ENCODE peak calls at places on chromosomes 13 and 19, in nine cellular contexts. One of them, this sample, is unnamed.

GRCh38 chr13:95199896-95200295 is 101.4 kb downstream of the ABCC4 start:
- DNase-seq in activated T-cell treated with anti-CD3 and anti-CD28 coated beads for 24 hours: no peak
- DNase-seq in T-cell: no peak
- DNase-seq in KBM-7: no peak
- DNase-seq in stimulated activated naive B cell treated with anti-CD40 and anti-IgM and Interleukin-4, amounts not matched to agents 10 μg/mL and 1 μg/mL and 100 μg/mL, for 72 hours: no peak
- DNase-seq in CD8-positive, alpha-beta T cell: no peak
- DNase-seq in stimulated activated CD4-positive, alpha-beta T cell treated with anti-CD3 and anti-CD28 coated beads, Interleukin-2, amount 100 ng/mL, for 48 hours: no peak
- DNase-seq in NAMALWA: no peak
- DNase-seq in body of pancreas: no peak
- DNase-seq in this sample: no peak

GRCh38 chr19:33758541-33759013 is 38.1 kb upstream of the KCTD15 start:
- DNase-seq in activated T-cell treated with anti-CD3 and anti-CD28 coated beads for 24 hours: no peak
- DNase-seq in T-cell: no peak
- DNase-seq in KBM-7: no peak
- DNase-seq in stimulated activated naive B cell treated with anti-CD40 and anti-IgM and Interleukin-4, amounts not matched to agents 10 μg/mL and 1 μg/mL and 100 μg/mL, for 72 hours: no peak
- DNase-seq in CD8-positive, alpha-beta T cell: no peak
- DNase-seq in stimulated activated CD4-positive, alpha-beta T cell treated with anti-CD3 and anti-CD28 coated beads, Interleukin-2, amount 100 ng/mL, for 48 hours: no peak
- DNase-seq in NAMALWA: no peak
- DNase-seq in body of pancreas: no peak
- DNase-seq in this sample: no peak

GRCh38 chr19:35318679-35319448 is 10.1 kb upstream of the CD22 start:
- DNase-seq in activated T-cell treated with anti-CD3 and anti-CD28 coated beads for 24 hours: no peak
- DNase-seq in T-cell: no peak
- DNase-seq in KBM-7: no peak
- DNase-seq in stimulated activated naive B cell treated with anti-CD40 and anti-IgM and Interleukin-4, amounts not matched to agents 10 μg/mL and 1 μg/mL and 100 μg/mL, for 72 hours: no peak
- DNase-seq in CD8-positive, alpha-beta T cell: no peak
- DNase-seq in stimulated activated CD4-positive, alpha-beta T cell treated with anti-CD3 and anti-CD28 coated beads, Interleukin-2, amount 100 ng/mL, for 48 hours: no peak
- DNase-seq in NAMALWA: no peak
- DNase-seq in body of pancreas: no peak
- DNase-seq in this sample: no peak

GRCh38 chr13:38763446-38764381 is 76.8 kb downstream of the FREM2 start:
- DNase-seq in activated T-cell treated with anti-CD3 and anti-CD28 coated beads for 24 hours: no peak
- DNase-seq in T-cell: no peak
- DNase-seq in KBM-7: peak; percentile 36
- DNase-seq in stimulated activated naive B cell treated with anti-CD40 and anti-IgM and Interleukin-4, amounts not matched to agents 10 μg/mL and 1 μg/mL and 100 μg/mL, for 72 hours: no peak
- DNase-seq in CD8-positive, alpha-beta T cell: no peak
- DNase-seq in stimulated activated CD4-positive, alpha-beta T cell treated with anti-CD3 and anti-CD28 coated beads, Interleukin-2, amount 100 ng/mL, for 48 hours: no peak
- DNase-seq in NAMALWA: peak; percentile 47
- DNase-seq in body of pancreas: peak; percentile 37
- DNase-seq in this sample: no peak

GRCh38 chr13:25232937-25233515 is 54.3 kb downstream of the MTMR6 start:
- DNase-seq in activated T-cell treated with anti-CD3 and anti-CD28 coated beads for 24 hours: no peak
- DNase-seq in T-cell: no peak
- DNase-seq in KBM-7: peak; percentile 63
- DNase-seq in stimulated activated naive B cell treated with anti-CD40 and anti-IgM and Interleukin-4, amounts not matched to agents 10 μg/mL and 1 μg/mL and 100 μg/mL, for 72 hours: no peak
- DNase-seq in CD8-positive, alpha-beta T cell: no peak
- DNase-seq in stimulated activated CD4-positive, alpha-beta T cell treated with anti-CD3 and anti-CD28 coated beads, Interleukin-2, amount 100 ng/mL, for 48 hours: no peak
- DNase-seq in NAMALWA: peak; percentile 64
- DNase-seq in body of pancreas: no peak
- DNase-seq in this sample: no peak

GRCh38 chr13:85278851-85279250 is 520.4 kb downstream of the SLITRK6 start:
- DNase-seq in activated T-cell treated with anti-CD3 and anti-CD28 coated beads for 24 hours: no peak
- DNase-seq in T-cell: no peak
- DNase-seq in KBM-7: no peak
- DNase-seq in stimulated activated naive B cell treated with anti-CD40 and anti-IgM and Interleukin-4, amounts not matched to agents 10 μg/mL and 1 μg/mL and 100 μg/mL, for 72 hours: no peak
- DNase-seq in CD8-positive, alpha-beta T cell: no peak
- DNase-seq in stimulated activated CD4-positive, alpha-beta T cell treated with anti-CD3 and anti-CD28 coated beads, Interleukin-2, amount 100 ng/mL, for 48 hours: no peak
- DNase-seq in NAMALWA: peak; percentile 11
- DNase-seq in body of pancreas: no peak
- DNase-seq in this sample: no peak

GRCh38 chr13:50527612-50528509 is 315.6 kb downstream of the DLEU7 start:
- DNase-seq in activated T-cell treated with anti-CD3 and anti-CD28 coated beads for 24 hours: no peak
- DNase-seq in T-cell: no peak
- DNase-seq in KBM-7: peak; percentile 58
- DNase-seq in stimulated activated naive B cell treated with anti-CD40 and anti-IgM and Interleukin-4, amounts not matched to agents 10 μg/mL and 1 μg/mL and 100 μg/mL, for 72 hours: peak; percentile 13
- DNase-seq in CD8-positive, alpha-beta T cell: no peak
- DNase-seq in stimulated activated CD4-positive, alpha-beta T cell treated with anti-CD3 and anti-CD28 coated beads, Interleukin-2, amount 100 ng/mL, for 48 hours: no peak
- DNase-seq in NAMALWA: no peak
- DNase-seq in body of pancreas: no peak
- DNase-seq in this sample: no peak

GRCh38 chr13:43848250-43848649 is 31.3 kb downstream of the CCDC122 start:
- DNase-seq in activated T-cell treated with anti-CD3 and anti-CD28 coated beads for 24 hours: no peak
- DNase-seq in T-cell: no peak
- DNase-seq in KBM-7: peak; percentile 82
- DNase-seq in stimulated activated naive B cell treated with anti-CD40 and anti-IgM and Interleukin-4, amounts not matched to agents 10 μg/mL and 1 μg/mL and 100 μg/mL, for 72 hours: no peak
- DNase-seq in CD8-positive, alpha-beta T cell: no peak
- DNase-seq in stimulated activated CD4-positive, alpha-beta T cell treated with anti-CD3 and anti-CD28 coated beads, Interleukin-2, amount 100 ng/mL, for 48 hours: no peak
- DNase-seq in NAMALWA: no peak
- DNase-seq in body of pancreas: no peak
- DNase-seq in this sample: no peak

GRCh38 chr13:30869491-30869890 is 36.6 kb upstream of the MEDAG start:
- DNase-seq in activated T-cell treated with anti-CD3 and anti-CD28 coated beads for 24 hours: no peak
- DNase-seq in T-cell: no peak
- DNase-seq in KBM-7: no peak
- DNase-seq in stimulated activated naive B cell treated with anti-CD40 and anti-IgM and Interleukin-4, amounts not matched to agents 10 μg/mL and 1 μg/mL and 100 μg/mL, for 72 hours: no peak
- DNase-seq in CD8-positive, alpha-beta T cell: no peak
- DNase-seq in stimulated activated CD4-positive, alpha-beta T cell treated with anti-CD3 and anti-CD28 coated beads, Interleukin-2, amount 100 ng/mL, for 48 hours: no peak
- DNase-seq in NAMALWA: no peak
- DNase-seq in body of pancreas: no peak
- DNase-seq in this sample: no peak

GRCh38 chr13:23705578-23705977 is 135.4 kb downstream of the TNFRSF19 start:
- DNase-seq in activated T-cell treated with anti-CD3 and anti-CD28 coated beads for 24 hours: no peak
- DNase-seq in T-cell: no peak
- DNase-seq in KBM-7: no peak
- DNase-seq in stimulated activated naive B cell treated with anti-CD40 and anti-IgM and Interleukin-4, amounts not matched to agents 10 μg/mL and 1 μg/mL and 100 μg/mL, for 72 hours: no peak
- DNase-seq in CD8-positive, alpha-beta T cell: no peak
- DNase-seq in stimulated activated CD4-positive, alpha-beta T cell treated with anti-CD3 and anti-CD28 coated beads, Interleukin-2, amount 100 ng/mL, for 48 hours: no peak
- DNase-seq in NAMALWA: no peak
- DNase-seq in body of pancreas: no peak
- DNase-seq in this sample: no peak

GRCh38 chr13:32080328-32080744 is 48.8 kb downstream of the FRY start:
- DNase-seq in activated T-cell treated with anti-CD3 and anti-CD28 coated beads for 24 hours: no peak
- DNase-seq in T-cell: no peak
- DNase-seq in KBM-7: no peak
- DNase-seq in stimulated activated naive B cell treated with anti-CD40 and anti-IgM and Interleukin-4, amounts not matched to agents 10 μg/mL and 1 μg/mL and 100 μg/mL, for 72 hours: no peak
- DNase-seq in CD8-positive, alpha-beta T cell: no peak
- DNase-seq in stimulated activated CD4-positive, alpha-beta T cell treated with anti-CD3 and anti-CD28 coated beads, Interleukin-2, amount 100 ng/mL, for 48 hours: no peak
- DNase-seq in NAMALWA: no peak
- DNase-seq in body of pancreas: no peak
- DNase-seq in this sample: no peak

GRCh38 chr19:3366104-3366760 is at the start of gene NFIC:
- DNase-seq in activated T-cell treated with anti-CD3 and anti-CD28 coated beads for 24 hours: no peak
- DNase-seq in T-cell: no peak
- DNase-seq in KBM-7: peak; percentile 73
- DNase-seq in stimulated activated naive B cell treated with anti-CD40 and anti-IgM and Interleukin-4, amounts not matched to agents 10 μg/mL and 1 μg/mL and 100 μg/mL, for 72 hours: no peak
- DNase-seq in CD8-positive, alpha-beta T cell: peak; percentile 40
- DNase-seq in stimulated activated CD4-positive, alpha-beta T cell treated with anti-CD3 and anti-CD28 coated beads, Interleukin-2, amount 100 ng/mL, for 48 hours: peak; percentile 31
- DNase-seq in NAMALWA: no peak
- DNase-seq in body of pancreas: peak; percentile 83
- DNase-seq in this sample: peak; percentile 44

GRCh38 chr13:112899618-112900600 is 69.1 kb upstream of the MCF2L start:
- DNase-seq in activated T-cell treated with anti-CD3 and anti-CD28 coated beads for 24 hours: no peak
- DNase-seq in T-cell: no peak
- DNase-seq in KBM-7: no peak
- DNase-seq in stimulated activated naive B cell treated with anti-CD40 and anti-IgM and Interleukin-4, amounts not matched to agents 10 μg/mL and 1 μg/mL and 100 μg/mL, for 72 hours: no peak
- DNase-seq in CD8-positive, alpha-beta T cell: no peak
- DNase-seq in stimulated activated CD4-positive, alpha-beta T cell treated with anti-CD3 and anti-CD28 coated beads, Interleukin-2, amount 100 ng/mL, for 48 hours: no peak
- DNase-seq in NAMALWA: no peak
- DNase-seq in body of pancreas: no peak
- DNase-seq in this sample: no peak

GRCh38 chr19:40803857-40804782 is 5.1 kb downstream of the EGLN2 start:
- DNase-seq in activated T-cell treated with anti-CD3 and anti-CD28 coated beads for 24 hours: no peak
- DNase-seq in T-cell: peak; percentile 72
- DNase-seq in KBM-7: peak; percentile 64
- DNase-seq in stimulated activated naive B cell treated with anti-CD40 and anti-IgM and Interleukin-4, amounts not matched to agents 10 μg/mL and 1 μg/mL and 100 μg/mL, for 72 hours: peak; percentile 80
- DNase-seq in CD8-positive, alpha-beta T cell: peak; percentile 71
- DNase-seq in stimulated activated CD4-positive, alpha-beta T cell treated with anti-CD3 and anti-CD28 coated beads, Interleukin-2, amount 100 ng/mL, for 48 hours: no peak
- DNase-seq in NAMALWA: peak; percentile 51
- DNase-seq in body of pancreas: peak; percentile 70
- DNase-seq in this sample: no peak

GRCh38 chr13:41930154-41930553 is 30.8 kb downstream of the VWA8 start:
- DNase-seq in activated T-cell treated with anti-CD3 and anti-CD28 coated beads for 24 hours: no peak
- DNase-seq in T-cell: no peak
- DNase-seq in KBM-7: no peak
- DNase-seq in stimulated activated naive B cell treated with anti-CD40 and anti-IgM and Interleukin-4, amounts not matched to agents 10 μg/mL and 1 μg/mL and 100 μg/mL, for 72 hours: no peak
- DNase-seq in CD8-positive, alpha-beta T cell: no peak
- DNase-seq in stimulated activated CD4-positive, alpha-beta T cell treated with anti-CD3 and anti-CD28 coated beads, Interleukin-2, amount 100 ng/mL, for 48 hours: no peak
- DNase-seq in NAMALWA: no peak
- DNase-seq in body of pancreas: no peak
- DNase-seq in this sample: no peak

GRCh38 chr19:38734426-38735256 is 9.6 kb downstream of the CAPN12 start:
- DNase-seq in activated T-cell treated with anti-CD3 and anti-CD28 coated beads for 24 hours: no peak
- DNase-seq in T-cell: peak; percentile 26
- DNase-seq in KBM-7: peak; percentile 61
- DNase-seq in stimulated activated naive B cell treated with anti-CD40 and anti-IgM and Interleukin-4, amounts not matched to agents 10 μg/mL and 1 μg/mL and 100 μg/mL, for 72 hours: no peak
- DNase-seq in CD8-positive, alpha-beta T cell: peak; percentile 46
- DNase-seq in stimulated activated CD4-positive, alpha-beta T cell treated with anti-CD3 and anti-CD28 coated beads, Interleukin-2, amount 100 ng/mL, for 48 hours: no peak
- DNase-seq in NAMALWA: peak; percentile 48
- DNase-seq in body of pancreas: no peak
- DNase-seq in this sample: peak; percentile 40

GRCh38 chr13:50320297-50320862 is 305.1 kb downstream of the KCNRG start:
- DNase-seq in activated T-cell treated with anti-CD3 and anti-CD28 coated beads for 24 hours: no peak
- DNase-seq in T-cell: no peak
- DNase-seq in KBM-7: no peak
- DNase-seq in stimulated activated naive B cell treated with anti-CD40 and anti-IgM and Interleukin-4, amounts not matched to agents 10 μg/mL and 1 μg/mL and 100 μg/mL, for 72 hours: no peak
- DNase-seq in CD8-positive, alpha-beta T cell: no peak
- DNase-seq in stimulated activated CD4-positive, alpha-beta T cell treated with anti-CD3 and anti-CD28 coated beads, Interleukin-2, amount 100 ng/mL, for 48 hours: no peak
- DNase-seq in NAMALWA: no peak
- DNase-seq in body of pancreas: no peak
- DNase-seq in this sample: no peak

GRCh38 chr13:62482351-62482750 is 1066.7 kb upstream of the PCDH20 start:
- DNase-seq in activated T-cell treated with anti-CD3 and anti-CD28 coated beads for 24 hours: no peak
- DNase-seq in T-cell: no peak
- DNase-seq in KBM-7: no peak
- DNase-seq in stimulated activated naive B cell treated with anti-CD40 and anti-IgM and Interleukin-4, amounts not matched to agents 10 μg/mL and 1 μg/mL and 100 μg/mL, for 72 hours: no peak
- DNase-seq in CD8-positive, alpha-beta T cell: no peak
- DNase-seq in stimulated activated CD4-positive, alpha-beta T cell treated with anti-CD3 and anti-CD28 coated beads, Interleukin-2, amount 100 ng/mL, for 48 hours: no peak
- DNase-seq in NAMALWA: no peak
- DNase-seq in body of pancreas: no peak
- DNase-seq in this sample: no peak

GRCh38 chr19:44111910-44112463 is 1.2 kb upstream of the ZNF225 start:
- DNase-seq in activated T-cell treated with anti-CD3 and anti-CD28 coated beads for 24 hours: no peak
- DNase-seq in T-cell: no peak
- DNase-seq in KBM-7: no peak
- DNase-seq in stimulated activated naive B cell treated with anti-CD40 and anti-IgM and Interleukin-4, amounts not matched to agents 10 μg/mL and 1 μg/mL and 100 μg/mL, for 72 hours: peak; percentile 10
- DNase-seq in CD8-positive, alpha-beta T cell: no peak
- DNase-seq in stimulated activated CD4-positive, alpha-beta T cell treated with anti-CD3 and anti-CD28 coated beads, Interleukin-2, amount 100 ng/mL, for 48 hours: no peak
- DNase-seq in NAMALWA: peak; percentile 14
- DNase-seq in body of pancreas: no peak
- DNase-seq in this sample: no peak

GRCh38 chr13:36030670-36031331 is 100.4 kb downstream of the DCLK1 start:
- DNase-seq in activated T-cell treated with anti-CD3 and anti-CD28 coated beads for 24 hours: no peak
- DNase-seq in T-cell: no peak
- DNase-seq in KBM-7: no peak
- DNase-seq in stimulated activated naive B cell treated with anti-CD40 and anti-IgM and Interleukin-4, amounts not matched to agents 10 μg/mL and 1 μg/mL and 100 μg/mL, for 72 hours: no peak
- DNase-seq in CD8-positive, alpha-beta T cell: no peak
- DNase-seq in stimulated activated CD4-positive, alpha-beta T cell treated with anti-CD3 and anti-CD28 coated beads, Interleukin-2, amount 100 ng/mL, for 48 hours: no peak
- DNase-seq in NAMALWA: no peak
- DNase-seq in body of pancreas: no peak
- DNase-seq in this sample: no peak

GRCh38 chr13:63198076-63198475 is 1782.4 kb upstream of the PCDH20 start:
- DNase-seq in activated T-cell treated with anti-CD3 and anti-CD28 coated beads for 24 hours: no peak
- DNase-seq in T-cell: no peak
- DNase-seq in KBM-7: no peak
- DNase-seq in stimulated activated naive B cell treated with anti-CD40 and anti-IgM and Interleukin-4, amounts not matched to agents 10 μg/mL and 1 μg/mL and 100 μg/mL, for 72 hours: no peak
- DNase-seq in CD8-positive, alpha-beta T cell: no peak
- DNase-seq in stimulated activated CD4-positive, alpha-beta T cell treated with anti-CD3 and anti-CD28 coated beads, Interleukin-2, amount 100 ng/mL, for 48 hours: no peak
- DNase-seq in NAMALWA: no peak
- DNase-seq in body of pancreas: no peak
- DNase-seq in this sample: no peak

GRCh38 chr13:40547545-40548322 is 118.7 kb downstream of the FOXO1 start:
- DNase-seq in activated T-cell treated with anti-CD3 and anti-CD28 coated beads for 24 hours: no peak
- DNase-seq in T-cell: no peak
- DNase-seq in KBM-7: no peak
- DNase-seq in stimulated activated naive B cell treated with anti-CD40 and anti-IgM and Interleukin-4, amounts not matched to agents 10 μg/mL and 1 μg/mL and 100 μg/mL, for 72 hours: no peak
- DNase-seq in CD8-positive, alpha-beta T cell: no peak
- DNase-seq in stimulated activated CD4-positive, alpha-beta T cell treated with anti-CD3 and anti-CD28 coated beads, Interleukin-2, amount 100 ng/mL, for 48 hours: no peak
- DNase-seq in NAMALWA: no peak
- DNase-seq in body of pancreas: no peak
- DNase-seq in this sample: no peak

GRCh38 chr13:32164622-32165268 is 133.2 kb downstream of the FRY start:
- DNase-seq in activated T-cell treated with anti-CD3 and anti-CD28 coated beads for 24 hours: peak; percentile 14
- DNase-seq in T-cell: no peak
- DNase-seq in KBM-7: peak; percentile 83
- DNase-seq in stimulated activated naive B cell treated with anti-CD40 and anti-IgM and Interleukin-4, amounts not matched to agents 10 μg/mL and 1 μg/mL and 100 μg/mL, for 72 hours: peak; percentile 5
- DNase-seq in CD8-positive, alpha-beta T cell: no peak
- DNase-seq in stimulated activated CD4-positive, alpha-beta T cell treated with anti-CD3 and anti-CD28 coated beads, Interleukin-2, amount 100 ng/mL, for 48 hours: no peak
- DNase-seq in NAMALWA: peak; percentile 89
- DNase-seq in body of pancreas: peak; percentile 26
- DNase-seq in this sample: no peak

This sample was measured in KG1.